ENCODE peak calls at places on chromosome 4, in seven cellular contexts. One of them, this sample, is unnamed.
A peak's percentile ranks its signal among the peaks of the same experiment; 100 is the strongest.

GRCh38 chr4:64158648-64159326 is 250.5 kb downstream of the TECRL start:
- DNase-seq in T-helper 17 cell: no peak
- DNase-seq in choroid plexus epithelial cell: peak; percentile 70
- DNase-seq in activated CD8-positive, alpha-beta memory T cell treated with anti-CD3 and anti-CD28 coated beads, Interleukin-2, amount 50 U/mL, for 4 hours: no peak
- DNase-seq in IMR-90: peak; percentile 22
- DNase-seq in amniotic stem cell: peak; percentile 3
- DNase-seq in A549: peak; percentile 10
- DNase-seq in this sample: peak; percentile 37

GRCh38 chr4:3452376-3452775 is 10.6 kb downstream of the HGFAC start:
- DNase-seq in T-helper 17 cell: no peak
- DNase-seq in choroid plexus epithelial cell: peak; percentile 16
- DNase-seq in activated CD8-positive, alpha-beta memory T cell treated with anti-CD3 and anti-CD28 coated beads, Interleukin-2, amount 50 U/mL, for 4 hours: no peak
- DNase-seq in IMR-90: no peak
- DNase-seq in amniotic stem cell: no peak
- DNase-seq in A549: no peak
- DNase-seq in this sample: no peak

GRCh38 chr4:182537031-182537617 is 293.9 kb downstream of the TENM3 start:
- DNase-seq in T-helper 17 cell: no peak
- DNase-seq in choroid plexus epithelial cell: no peak
- DNase-seq in activated CD8-positive, alpha-beta memory T cell treated with anti-CD3 and anti-CD28 coated beads, Interleukin-2, amount 50 U/mL, for 4 hours: no peak
- DNase-seq in IMR-90: no peak
- DNase-seq in amniotic stem cell: no peak
- DNase-seq in A549: no peak
- DNase-seq in this sample: no peak

GRCh38 chr4:48271048-48271452 is 1.4 kb upstream of the TEC start:
- DNase-seq in T-helper 17 cell: no peak
- DNase-seq in choroid plexus epithelial cell: no peak
- DNase-seq in activated CD8-positive, alpha-beta memory T cell treated with anti-CD3 and anti-CD28 coated beads, Interleukin-2, amount 50 U/mL, for 4 hours: no peak
- DNase-seq in IMR-90: no peak
- DNase-seq in amniotic stem cell: no peak
- DNase-seq in A549: no peak
- DNase-seq in this sample: no peak

GRCh38 chr4:117447925-117448324 is 362.5 kb upstream of the TRAM1L1 start:
- DNase-seq in T-helper 17 cell: no peak
- DNase-seq in choroid plexus epithelial cell: no peak
- DNase-seq in activated CD8-positive, alpha-beta memory T cell treated with anti-CD3 and anti-CD28 coated beads, Interleukin-2, amount 50 U/mL, for 4 hours: no peak
- DNase-seq in IMR-90: no peak
- DNase-seq in amniotic stem cell: no peak
- DNase-seq in A549: no peak
- DNase-seq in this sample: no peak

GRCh38 chr4:83285022-83285387 is 407 bp upstream of the COQ2 start:
- DNase-seq in T-helper 17 cell: no peak
- DNase-seq in choroid plexus epithelial cell: peak; percentile 74
- DNase-seq in activated CD8-positive, alpha-beta memory T cell treated with anti-CD3 and anti-CD28 coated beads, Interleukin-2, amount 50 U/mL, for 4 hours: no peak
- DNase-seq in IMR-90: peak; percentile 29
- DNase-seq in amniotic stem cell: no peak
- DNase-seq in A549: peak; percentile 15
- DNase-seq in this sample: no peak

GRCh38 chr4:108432418-108432817 is 188.0 kb upstream of the RPL34 start:
- DNase-seq in T-helper 17 cell: no peak
- DNase-seq in choroid plexus epithelial cell: peak; percentile 10
- DNase-seq in activated CD8-positive, alpha-beta memory T cell treated with anti-CD3 and anti-CD28 coated beads, Interleukin-2, amount 50 U/mL, for 4 hours: no peak
- DNase-seq in IMR-90: no peak
- DNase-seq in amniotic stem cell: no peak
- DNase-seq in A549: no peak
- DNase-seq in this sample: peak; percentile 7

GRCh38 chr4:48909697-48910096 is 3.1 kb upstream of the OCIAD2 start:
- DNase-seq in T-helper 17 cell: no peak
- DNase-seq in choroid plexus epithelial cell: peak; percentile 97
- DNase-seq in activated CD8-positive, alpha-beta memory T cell treated with anti-CD3 and anti-CD28 coated beads, Interleukin-2, amount 50 U/mL, for 4 hours: peak; percentile 28
- DNase-seq in IMR-90: peak; percentile 99
- DNase-seq in amniotic stem cell: peak; percentile 95
- DNase-seq in A549: peak; percentile 55
- DNase-seq in this sample: peak; percentile 22

GRCh38 chr4:106869551-106869950 is 166.6 kb downstream of the DKK2 start:
- DNase-seq in T-helper 17 cell: no peak
- DNase-seq in choroid plexus epithelial cell: peak; percentile 92
- DNase-seq in activated CD8-positive, alpha-beta memory T cell treated with anti-CD3 and anti-CD28 coated beads, Interleukin-2, amount 50 U/mL, for 4 hours: no peak
- DNase-seq in IMR-90: no peak
- DNase-seq in amniotic stem cell: no peak
- DNase-seq in A549: no peak
- DNase-seq in this sample: no peak

GRCh38 chr4:47741200-47741599 is 96.7 kb downstream of the CORIN start:
- DNase-seq in T-helper 17 cell: no peak
- DNase-seq in choroid plexus epithelial cell: peak; percentile 72
- DNase-seq in activated CD8-positive, alpha-beta memory T cell treated with anti-CD3 and anti-CD28 coated beads, Interleukin-2, amount 50 U/mL, for 4 hours: no peak
- DNase-seq in IMR-90: peak; percentile 29
- DNase-seq in amniotic stem cell: no peak
- DNase-seq in A549: no peak
- DNase-seq in this sample: no peak

GRCh38 chr4:72886602-72887001 is 182.9 kb downstream of the COX18 start:
- DNase-seq in T-helper 17 cell: no peak
- DNase-seq in choroid plexus epithelial cell: peak; percentile 41
- DNase-seq in activated CD8-positive, alpha-beta memory T cell treated with anti-CD3 and anti-CD28 coated beads, Interleukin-2, amount 50 U/mL, for 4 hours: no peak
- DNase-seq in IMR-90: no peak
- DNase-seq in amniotic stem cell: no peak
- DNase-seq in A549: no peak
- DNase-seq in this sample: no peak

GRCh38 chr4:17497890-17498523 is 13.9 kb downstream of the QDPR start:
- DNase-seq in T-helper 17 cell: no peak
- DNase-seq in choroid plexus epithelial cell: peak; percentile 48
- DNase-seq in activated CD8-positive, alpha-beta memory T cell treated with anti-CD3 and anti-CD28 coated beads, Interleukin-2, amount 50 U/mL, for 4 hours: no peak
- DNase-seq in IMR-90: peak; percentile 13
- DNase-seq in amniotic stem cell: no peak
- DNase-seq in A549: no peak
- DNase-seq in this sample: no peak

GRCh38 chr4:109921384-109921808 is 8.7 kb downstream of the EGF start:
- DNase-seq in T-helper 17 cell: no peak
- DNase-seq in choroid plexus epithelial cell: peak; percentile 63
- DNase-seq in activated CD8-positive, alpha-beta memory T cell treated with anti-CD3 and anti-CD28 coated beads, Interleukin-2, amount 50 U/mL, for 4 hours: no peak
- DNase-seq in IMR-90: peak; percentile 86
- DNase-seq in amniotic stem cell: peak; percentile 36
- DNase-seq in A549: peak; percentile 18
- DNase-seq in this sample: no peak

GRCh38 chr4:124060261-124060918 is 652.1 kb downstream of the ANKRD50 start:
- DNase-seq in T-helper 17 cell: no peak
- DNase-seq in choroid plexus epithelial cell: peak; percentile 77
- DNase-seq in activated CD8-positive, alpha-beta memory T cell treated with anti-CD3 and anti-CD28 coated beads, Interleukin-2, amount 50 U/mL, for 4 hours: no peak
- DNase-seq in IMR-90: peak; percentile 49
- DNase-seq in amniotic stem cell: no peak
- DNase-seq in A549: no peak
- DNase-seq in this sample: no peak

GRCh38 chr4:40924096-40924792 is 174.5 kb downstream of the NSUN7 start:
- DNase-seq in T-helper 17 cell: peak; percentile 30
- DNase-seq in choroid plexus epithelial cell: peak; percentile 73
- DNase-seq in activated CD8-positive, alpha-beta memory T cell treated with anti-CD3 and anti-CD28 coated beads, Interleukin-2, amount 50 U/mL, for 4 hours: peak; percentile 58
- DNase-seq in IMR-90: peak; percentile 49
- DNase-seq in amniotic stem cell: peak; percentile 43
- DNase-seq in A549: peak; percentile 38
- DNase-seq in this sample: no peak